ENCODE peak calls at places on chromosome 9, in six cellular contexts. X is gastrocnemius medialis, N is OCI-LY7, V is heart right ventricle, B is left lung, K is suprapubic skin. A is an unnamed sample.

GRCh38 chr9:126436545-126437269 is 110.1 kb downstream of the MVB12B start:
- DNase-seq in B (no peak), N (no peak), K (no peak), V (no peak), X (no peak), A (no peak)

GRCh38 chr9:4741365-4742031 is 496 bp upstream of the AK3 start:
- DNase-seq in V (peak; percentile 46), B (peak; percentile 61), X (no peak), K (peak; percentile 74), N (peak; percentile 28), A (peak; percentile 52)

GRCh38 chr9:3865373-3865772 is 339.6 kb upstream of the RFX3 start:
- DNase-seq in N (no peak), V (no peak), B (no peak), K (no peak), X (no peak), A (no peak)

GRCh38 chr9:131585375-131585774 is 40.1 kb downstream of the PRRT1B start:
- DNase-seq in V (no peak), X (no peak), N (peak; percentile 33), B (peak; percentile 59), K (no peak), A (no peak)

GRCh38 chr9:126498331-126498730 is 115.4 kb upstream of the LMX1B start:
- DNase-seq in X (no peak), V (no peak), K (no peak), B (no peak), N (no peak), A (no peak)

GRCh38 chr9:117839862-117840261 is 135.7 kb downstream of the TLR4 start:
- DNase-seq in K (no peak), N (no peak), V (no peak), B (no peak), X (no peak), A (no peak)

GRCh38 chr9:8431505-8431904 is 631.9 kb upstream of the DMAC1 start:
- DNase-seq in X (no peak), K (no peak), B (no peak), N (no peak), V (no peak), A (no peak)

GRCh38 chr9:20355022-20355421 is 267.3 kb downstream of the MLLT3 start:
- DNase-seq in X (no peak), N (no peak), K (no peak), V (no peak), B (no peak), A (no peak)

GRCh38 chr9:88577256-88577655 is 42.3 kb downstream of the NXNL2 start:
- DNase-seq in X (no peak), V (no peak), K (no peak), B (no peak), N (no peak), A (no peak)

GRCh38 chr9:92992549-92992948 is 45.2 kb downstream of the FGD3 start:
- DNase-seq in N (no peak), B (no peak), X (no peak), K (no peak), V (no peak), A (no peak)

GRCh38 chr9:87533291-87533690 is 35.6 kb downstream of the DAPK1 start:
- DNase-seq in K (no peak), N (peak; percentile 39), V (no peak), B (no peak), X (no peak), A (no peak)
- TF ChIP-seq CTCF in K (no peak), N (peak; percentile 26), V (no peak), B (no peak), X (no peak), A (no peak)

DNA sequence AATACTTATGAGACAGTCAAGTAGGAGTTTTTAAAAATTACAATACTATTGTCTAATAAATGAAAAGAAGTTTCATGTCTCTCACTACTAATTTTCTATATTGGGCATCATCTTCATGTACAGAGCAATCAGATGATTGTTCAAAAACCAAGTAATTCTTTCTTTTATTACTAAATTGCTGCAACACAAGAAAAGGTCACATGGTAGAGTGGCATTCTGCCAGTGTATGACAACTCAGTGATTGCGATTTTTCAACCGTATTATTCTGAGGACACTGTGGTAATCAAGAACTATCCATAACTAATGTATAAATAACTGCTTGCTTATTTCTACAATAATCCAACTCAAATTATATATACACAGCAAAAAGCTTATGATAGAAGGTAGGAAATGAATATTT is 96.7 kb upstream of the GRHPR start:
- DNase-seq in N (no peak), V (no peak), B (no peak), K (no peak), X (no peak), A (no peak)
- H3K4me1 ChIP-seq in N (peaks cover 96% of the 10 kb centered on the region), V (peaks cover 6% of the 10 kb centered on the region), B (no peaks in the 10 kb centered on the region), K (no peaks in the 10 kb centered on the region), X (no peaks in the 10 kb centered on the region), A (peaks cover 33% of the 10 kb centered on the region)

GRCh38 chr9:123033864-123034598 is 564 bp downstream of the GPR21 start:
- DNase-seq in V (no peak), K (no peak), X (peak; percentile 61), N (no peak), B (no peak), A (no peak)

GRCh38 chr9:123036886-123037540 is 3.5 kb downstream of the GPR21 start:
- DNase-seq in N (no peak), V (no peak), B (no peak), K (no peak), X (no peak), A (no peak)

GRCh38 chr9:123031963-123032362 is 1.5 kb upstream of the GPR21 start:
- DNase-seq in B (no peak), K (no peak), N (no peak), V (no peak), X (no peak), A (no peak)

GRCh38 chr9:123033352-123033751 is at the start of gene GPR21:
- DNase-seq in V (no peak), X (no peak), B (no peak), N (no peak), K (no peak), A (no peak)

DNA sequence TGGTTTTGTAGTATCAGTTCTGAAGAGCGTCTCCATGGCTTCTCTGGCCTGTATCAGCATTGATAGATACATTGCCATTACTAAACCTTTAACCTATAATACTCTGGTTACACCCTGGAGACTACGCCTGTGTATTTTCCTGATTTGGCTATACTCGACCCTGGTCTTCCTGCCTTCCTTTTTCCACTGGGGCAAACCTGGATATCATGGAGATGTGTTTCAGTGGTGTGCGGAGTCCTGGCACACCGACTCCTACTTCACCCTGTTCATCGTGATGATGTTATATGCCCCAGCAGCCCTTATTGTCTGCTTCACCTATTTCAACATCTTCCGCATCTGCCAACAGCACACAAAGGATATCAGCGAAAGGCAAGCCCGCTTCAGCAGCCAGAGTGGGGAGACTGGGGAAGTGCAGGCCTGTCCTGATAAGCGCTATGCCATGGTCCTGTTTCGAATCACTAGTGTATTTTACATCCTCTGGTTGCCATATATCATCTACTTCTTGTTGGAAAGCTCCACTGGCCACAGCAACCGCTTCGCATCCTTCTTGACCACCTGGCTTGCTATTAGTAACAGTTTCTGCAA is 1.5 kb downstream of the GPR21 start:
- DNase-seq in X (no peak), N (no peak), K (no peak), V (no peak), B (no peak), A (no peak)
- TF ChIP-seq CTCF in X (no peak), N (no peak), K (no peak), V (no peak), B (no peak), A (no peak)

DNA sequence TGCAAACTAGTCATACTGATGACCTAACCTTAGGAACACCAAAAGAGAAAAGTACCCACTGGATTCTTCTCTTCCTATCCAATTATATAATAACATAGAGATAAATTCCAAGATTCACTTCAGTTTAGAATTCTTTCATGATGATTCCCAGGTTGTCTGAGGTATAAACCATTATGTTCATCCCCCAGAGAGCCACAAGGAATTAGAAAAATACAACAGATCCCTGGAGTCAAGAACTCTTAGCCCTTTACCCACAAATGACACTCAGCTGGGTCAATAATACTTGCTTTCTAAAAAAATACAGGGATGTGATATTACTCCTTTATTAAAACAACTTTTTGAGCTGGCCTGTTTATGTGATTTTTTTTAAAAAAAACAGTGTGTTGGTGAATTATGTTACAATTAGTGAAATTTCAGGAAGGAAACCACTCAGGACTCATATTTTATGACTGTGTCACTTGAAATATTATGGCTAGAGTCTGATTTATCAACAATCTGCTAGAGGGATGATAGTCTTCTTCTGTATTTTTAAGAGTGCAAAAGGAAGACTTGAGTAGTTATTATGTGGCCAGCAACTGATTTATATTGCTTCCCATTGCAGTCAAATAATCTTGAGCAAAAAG is 338.2 kb downstream of the NFIB start:
- DNase-seq in X (no peak), K (no peak), V (no peak), N (no peak), B (no peak), A (no peak)
- H3K4me1 ChIP-seq in X (peaks cover 8% of the 10 kb centered on the region), K (no peaks in the 10 kb centered on the region), V (peaks cover 32% of the 10 kb centered on the region), N (no peaks in the 10 kb centered on the region), B (no peaks in the 10 kb centered on the region), A (no peaks in the 10 kb centered on the region)

GRCh38 chr9:68555416-68555815 is 14.7 kb upstream of the TMEM252 start:
- DNase-seq in X (no peak), K (no peak), B (no peak), N (no peak), V (no peak), A (no peak)

GRCh38 chr9:68562456-68562855 is 21.8 kb upstream of the TMEM252 start:
- DNase-seq in B (no peak), K (no peak), V (no peak), N (no peak), X (no peak), A (no peak)

GRCh38 chr9:68560131-68560844 is 19.6 kb upstream of the TMEM252 start:
- DNase-seq in X (no peak), N (peak; percentile 54), V (peak; percentile 39), B (peak; percentile 78), K (peak; percentile 76), A (peak; percentile 57)
- TF ChIP-seq CTCF in X (peak; percentile 38), N (peak; percentile 80), V (peak; percentile 49), B (peak; percentile 12), K (no peak), A (peak; percentile 19)

GRCh38 chr9:98101416-98101815 is 17.6 kb downstream of the TRIM14 start:
- DNase-seq in K (peak; percentile 25), V (no peak), B (no peak), X (no peak), N (peak; percentile 60), A (no peak)

GRCh38 chr9:98097836-98098235 is 21.2 kb downstream of the TRIM14 start:
- DNase-seq in N (peak; percentile 45), B (no peak), X (no peak), K (peak; percentile 54), V (no peak), A (no peak)

GRCh38 chr9:98101868-98102273 is 17.2 kb downstream of the TRIM14 start:
- DNase-seq in V (no peak), X (no peak), N (peak; percentile 97), B (peak; percentile 68), K (peak; percentile 52), A (no peak)

GRCh38 chr9:98099898-98100297 is 19.1 kb downstream of the TRIM14 start:
- DNase-seq in N (peak; percentile 76), B (no peak), X (no peak), K (peak; percentile 40), V (no peak), A (no peak)

DNA sequence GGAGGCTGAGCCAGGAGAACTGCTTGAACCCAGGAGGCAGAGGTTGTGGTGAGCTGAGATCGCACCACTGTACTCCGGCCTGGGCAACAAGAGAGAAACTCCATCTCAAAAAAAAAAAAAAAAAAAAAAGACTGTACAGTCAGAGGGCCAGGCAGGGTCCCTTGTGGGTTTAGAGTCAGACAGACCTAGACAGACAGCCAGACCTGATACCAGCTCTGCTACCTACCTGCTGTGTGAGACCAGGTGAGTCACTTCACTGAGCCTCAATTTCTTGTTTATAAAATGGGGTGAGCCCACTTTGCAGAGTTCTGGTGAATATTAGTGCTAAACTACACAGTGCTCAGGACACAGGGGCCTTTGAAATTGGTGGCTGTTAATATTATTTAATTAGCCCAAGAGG is 19.7 kb downstream of the TRIM14 start:
- DNase-seq in V (no peak), B (no peak), X (no peak), K (no peak), N (no peak), A (no peak)
- H3K4me1 ChIP-seq in V (no peaks in the 10 kb centered on the region), B (peaks cover 36% of the 10 kb centered on the region), X (no peaks in the 10 kb centered on the region), K (peaks cover 37% of the 10 kb centered on the region), N (peaks cover 72% of the 10 kb centered on the region), A (no peaks in the 10 kb centered on the region)